ENCODE peak calls at places on chromosomes 1 and 21, in ten cellular contexts. S is HCT116, B is IMR-90, N is astrocyte, C is A549, L is H1, Z is H9, Q is fibroblast of lung, I is neural progenitor cell, D is K562. P is an unnamed sample. For H3K9me3, the result is how much of the 10 kb centered on the place peaks cover.

GRCh38 chr1:203675596-203676347 is 49.1 kb downstream of the ATP2B4 start:
- DNase-seq in S (no peak), B (no peak), N (no peak), C (no peak), L (no peak), Z (no peak), Q (no peak), I (no peak), D (no peak), P (peak)

GRCh38 chr21:36150192-36150711 is 6.4 kb upstream of the DOP1B start:
- DNase-seq in S (no peak), B (peak), N (peak), C (no peak), L (no peak), Z (no peak), Q (peak), I (no peak), D (peak), P (peak)

GRCh38 chr1:65423884-65424655 is 3.6 kb downstream of the LEPR start:
- DNase-seq in S (peak), B (peak), N (peak), C (peak), L (no peak), Z (no peak), Q (peak), I (no peak), D (peak), P (no peak)

GRCh38 chr1:109935451-109935900 is 24.8 kb downstream of the CSF1 start:
- DNase-seq in S (no peak), B (no peak), N (no peak), C (no peak), L (no peak), Z (no peak), Q (no peak), I (no peak), D (no peak), P (no peak)

GRCh38 chr1:53734650-53735211 is 4.2 kb downstream of the GLIS1 start:
- DNase-seq in S (no peak), B (peak), N (peak), C (no peak), L (no peak), Z (no peak), Q (peak), I (peak), D (no peak), P (no peak)

GRCh38 chr1:55480396-55480795 is 265.2 kb upstream of the USP24 start:
- DNase-seq in S (no peak), B (no peak), N (no peak), C (no peak), L (no peak), Z (no peak), Q (no peak), I (no peak), D (no peak), P (no peak)

GRCh38 chr21:38120984-38121855 is 135.6 kb upstream of the KCNJ15 start:
- DNase-seq in S (no peak), B (no peak), N (no peak), C (no peak), L (no peak), Z (no peak), Q (no peak), I (no peak), D (peak), P (no peak)

GRCh38 chr1:86184401-86184800 is 27.8 kb upstream of the COL24A1 start:
- DNase-seq in S (no peak), B (no peak), N (no peak), C (no peak), L (no peak), Z (no peak), Q (no peak), I (no peak), D (no peak), P (no peak)

GRCh38 chr21:22892041-22892440 is 1893.8 kb downstream of the NCAM2 start:
- DNase-seq in S (no peak), B (no peak), N (no peak), C (no peak), L (no peak), Z (no peak), Q (no peak), I (no peak), D (no peak), P (no peak)

GRCh38 chr1:241269116-241269515 is 87.9 kb downstream of the RGS7 start:
- DNase-seq in S (no peak), B (no peak), N (no peak), C (peak), L (no peak), Z (peak), Q (no peak), I (peak), D (peak), P (no peak)

GRCh38 chr1:64474639-64475038 is 4.7 kb downstream of the CACHD1 start:
- DNase-seq in S (no peak), B (no peak), N (no peak), C (no peak), L (no peak), Z (no peak), Q (peak), I (no peak), D (no peak), P (no peak)

GRCh38 chr1:110187139-110187890 is 22.8 kb upstream of the KCNC4 start:
- DNase-seq in S (no peak), B (no peak), N (no peak), C (no peak), L (no peak), Z (no peak), Q (no peak), I (no peak), D (no peak), P (no peak)

GRCh38 chr1:77642196-77642595 is 40.3 kb downstream of the ZZZ3 start:
- DNase-seq in S (no peak), B (peak), N (peak), C (no peak), L (no peak), Z (no peak), Q (no peak), I (no peak), D (no peak), P (no peak)

GRCh38 chr1:235083589-235084323 is 44.9 kb downstream of the TOMM20 start:
- DNase-seq in S (peak), B (peak), N (peak), C (peak), L (no peak), Z (peak), Q (peak), I (peak), D (peak), P (peak)

GRCh38 chr1:1907098-1907736 is 7.8 kb upstream of the CALML6 start:
- DNase-seq in S (peak), B (no peak), N (no peak), C (no peak), L (no peak), Z (peak), Q (peak), I (no peak), D (no peak), P (peak)

GRCh38 chr1:167786502-167786901 is 64.7 kb downstream of the MPZL1 start:
- DNase-seq in S (no peak), B (no peak), N (no peak), C (no peak), L (no peak), Z (no peak), Q (no peak), I (no peak), D (no peak), P (no peak)

GRCh38 chr1:67557731-67558448 is 127.1 kb upstream of the GADD45A start:
- DNase-seq in S (no peak), B (no peak), N (no peak), C (no peak), L (no peak), Z (no peak), Q (no peak), I (no peak), D (peak), P (no peak)

GRCh38 chr1:183228650-183229220 is 42.7 kb downstream of the LAMC2 start:
- DNase-seq in S (no peak), B (no peak), N (no peak), C (no peak), L (no peak), Z (no peak), Q (no peak), I (no peak), D (no peak), P (no peak)

GRCh38 chr1:106276856-106277255 is 779.6 kb upstream of the PRMT6 start:
- DNase-seq in S (no peak), B (no peak), N (peak), C (no peak), L (no peak), Z (no peak), Q (peak), I (no peak), D (no peak), P (no peak)

GRCh38 chr1:9145021-9145668 is 16.2 kb upstream of the GPR157 start:
- DNase-seq in S (peak), B (peak), N (peak), C (peak), L (no peak), Z (no peak), Q (peak), I (no peak), D (peak), P (no peak)

GRCh38 chr1:48371598-48371997 is 100.4 kb downstream of the SPATA6 start:
- DNase-seq in S (no peak), B (no peak), N (no peak), C (no peak), L (no peak), Z (no peak), Q (no peak), I (no peak), D (no peak), P (no peak)
- H3K9me3 ChIP-seq in S (under half), B (under half), N (under half), C (under half), L (under half), Z (under half), Q (under half), I (under half), D (under half), P (under half)

GRCh38 chr1:33390550-33390949 is 40.3 kb downstream of the PHC2 start:
- DNase-seq in S (no peak), B (peak), N (peak), C (no peak), L (no peak), Z (no peak), Q (peak), I (no peak), D (no peak), P (no peak)
- H3K4me2 ChIP-seq in S (no peak), B (peak), N (peak), C (no peak), L (no peak), Z (no peak), Q (peak), I (no peak), D (no peak), P (no peak)

DNA sequence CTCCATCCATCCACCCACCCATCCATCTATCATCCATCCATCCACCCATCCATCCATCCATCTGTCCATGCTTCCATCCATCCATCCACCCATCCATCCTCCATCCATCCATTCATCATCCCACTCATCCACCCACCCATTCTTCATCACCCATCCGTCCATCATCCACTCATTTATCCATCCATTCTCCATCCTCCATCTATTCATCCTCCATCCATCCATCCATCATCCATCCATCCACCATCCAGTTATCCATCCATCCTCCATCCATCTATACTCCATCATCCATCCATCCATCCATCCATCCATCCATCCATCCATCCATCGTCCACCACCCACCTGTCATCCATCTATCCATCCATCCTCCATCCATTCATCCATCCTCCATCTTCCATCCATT is 32.1 kb upstream of the ACTRT2 start:
- DNase-seq in S (no peak), B (no peak), N (no peak), C (no peak), L (no peak), Z (no peak), Q (no peak), I (no peak), D (no peak), P (no peak)
- H3K9me3 ChIP-seq in S (under half), B (under half), N (under half), C (under half), L (half or more), Z (half or more), Q (under half), I (under half), D (under half), P (under half)

GRCh38 chr1:50973875-50974617 is 4.0 kb downstream of the CDKN2C start:
- DNase-seq in S (no peak), B (no peak), N (no peak), C (no peak), L (no peak), Z (peak), Q (no peak), I (peak), D (peak), P (no peak)
- H3K4me2 ChIP-seq in S (no peak), B (no peak), N (no peak), C (peak), L (no peak), Z (no peak), Q (no peak), I (no peak), D (peak), P (peak)

DNA sequence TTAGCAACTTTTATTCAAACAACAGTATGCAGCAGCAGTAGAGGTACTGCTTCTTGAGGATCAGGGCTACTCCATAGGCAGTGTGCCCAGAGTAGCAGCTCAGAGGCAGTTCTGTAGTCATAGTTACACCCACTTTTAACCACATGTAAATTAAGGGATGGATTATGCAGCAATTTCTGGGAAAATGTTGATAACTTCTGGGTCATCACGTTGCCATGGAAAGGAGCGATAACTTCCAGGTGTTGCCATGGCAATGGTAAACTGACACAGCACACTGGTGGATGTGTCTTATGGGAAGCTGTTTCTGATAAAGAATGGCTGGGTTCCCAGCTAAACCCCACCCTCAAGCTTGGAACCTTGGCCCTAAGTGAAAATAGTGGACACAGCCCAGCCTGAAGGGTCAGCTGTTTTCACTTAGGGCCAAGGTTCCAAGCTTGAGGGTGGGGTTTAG is 29.0 kb upstream of the PLA2G2A start:
- DNase-seq in S (no peak), B (no peak), N (peak), C (no peak), L (no peak), Z (no peak), Q (peak), I (no peak), D (peak), P (no peak)
- H3K9me3 ChIP-seq in S (under half), B (under half), N (under half), C (under half), L (under half), Z (under half), Q (under half), I (under half), D (under half), P (under half)

P was measured in OCI-LY7.